ENCODE peak calls at places on chromosomes 6 and 20, in nine cellular contexts. One of them, this sample, is unnamed.

GRCh38 chr6:98986216-98986615 is 38.5 kb upstream of the FBXL4 start:
- DNase-seq in mammary epithelial cell: no peak
- DNase-seq in astrocyte: no peak
- DNase-seq in PC-3: no peak
- DNase-seq in A673: no peak
- DNase-seq in GM23338: no peak
- DNase-seq in GM12878: no peak
- DNase-seq in DND-41: no peak
- DNase-seq in fibroblast of lung: no peak
- DNase-seq in this sample: no peak

GRCh38 chr6:168623736-168624135 is 182.8 kb downstream of the SMOC2 start:
- DNase-seq in mammary epithelial cell: no peak
- DNase-seq in astrocyte: no peak
- DNase-seq in PC-3: no peak
- DNase-seq in A673: no peak
- DNase-seq in GM23338: no peak
- DNase-seq in GM12878: no peak
- DNase-seq in DND-41: no peak
- DNase-seq in fibroblast of lung: no peak
- DNase-seq in this sample: no peak

GRCh38 chr20:43538855-43539700 is 19.7 kb upstream of the SGK2 start:
- DNase-seq in mammary epithelial cell: no peak
- DNase-seq in astrocyte: no peak
- DNase-seq in PC-3: no peak
- DNase-seq in A673: no peak
- DNase-seq in GM23338: no peak
- DNase-seq in GM12878: no peak
- DNase-seq in DND-41: no peak
- DNase-seq in fibroblast of lung: no peak
- DNase-seq in this sample: no peak

GRCh38 chr6:14147891-14148290 is 30.3 kb downstream of the CD83 start:
- DNase-seq in mammary epithelial cell: no peak
- DNase-seq in astrocyte: no peak
- DNase-seq in PC-3: peak
- DNase-seq in A673: no peak
- DNase-seq in GM23338: no peak
- DNase-seq in GM12878: no peak
- DNase-seq in DND-41: no peak
- DNase-seq in fibroblast of lung: no peak
- DNase-seq in this sample: no peak

GRCh38 chr6:81381382-81381916 is 371.0 kb downstream of the TENT5A start:
- DNase-seq in mammary epithelial cell: no peak
- DNase-seq in astrocyte: no peak
- DNase-seq in PC-3: no peak
- DNase-seq in A673: no peak
- DNase-seq in GM23338: no peak
- DNase-seq in GM12878: no peak
- DNase-seq in DND-41: no peak
- DNase-seq in fibroblast of lung: no peak
- DNase-seq in this sample: no peak

GRCh38 chr6:170128811-170129681 is 161.8 kb downstream of the DLL1 start:
- DNase-seq in mammary epithelial cell: no peak
- DNase-seq in astrocyte: no peak
- DNase-seq in PC-3: no peak
- DNase-seq in A673: no peak
- DNase-seq in GM23338: no peak
- DNase-seq in GM12878: no peak
- DNase-seq in DND-41: no peak
- DNase-seq in fibroblast of lung: no peak
- DNase-seq in this sample: no peak

GRCh38 chr6:45592991-45593390 is 215.3 kb upstream of the SUPT3H start:
- DNase-seq in mammary epithelial cell: no peak
- DNase-seq in astrocyte: peak
- DNase-seq in PC-3: no peak
- DNase-seq in A673: no peak
- DNase-seq in GM23338: no peak
- DNase-seq in GM12878: no peak
- DNase-seq in DND-41: no peak
- DNase-seq in fibroblast of lung: peak
- DNase-seq in this sample: no peak

GRCh38 chr6:84027340-84028183 is 6.0 kb upstream of the MRAP2 start:
- DNase-seq in mammary epithelial cell: peak
- DNase-seq in astrocyte: peak
- DNase-seq in PC-3: peak
- DNase-seq in A673: peak
- DNase-seq in GM23338: no peak
- DNase-seq in GM12878: no peak
- DNase-seq in DND-41: no peak
- DNase-seq in fibroblast of lung: peak
- DNase-seq in this sample: no peak

GRCh38 chr20:8932192-8933150 is 136.4 kb upstream of the PLCB4 start:
- DNase-seq in mammary epithelial cell: peak
- DNase-seq in astrocyte: peak
- DNase-seq in PC-3: peak
- DNase-seq in A673: peak
- DNase-seq in GM23338: no peak
- DNase-seq in GM12878: no peak
- DNase-seq in DND-41: no peak
- DNase-seq in fibroblast of lung: peak
- DNase-seq in this sample: no peak

GRCh38 chr6:55678330-55679224 is 99.6 kb upstream of the HMGCLL1 start:
- DNase-seq in mammary epithelial cell: no peak
- DNase-seq in astrocyte: no peak
- DNase-seq in PC-3: no peak
- DNase-seq in A673: peak
- DNase-seq in GM23338: no peak
- DNase-seq in GM12878: no peak
- DNase-seq in DND-41: no peak
- DNase-seq in fibroblast of lung: no peak
- DNase-seq in this sample: no peak

GRCh38 chr6:80638222-80639055 is 532.0 kb downstream of the BCKDHB start:
- DNase-seq in mammary epithelial cell: peak
- DNase-seq in astrocyte: peak
- DNase-seq in PC-3: peak
- DNase-seq in A673: peak
- DNase-seq in GM23338: peak
- DNase-seq in GM12878: peak
- DNase-seq in DND-41: peak
- DNase-seq in fibroblast of lung: peak
- DNase-seq in this sample: no peak

GRCh38 chr6:90573624-90574023 is 13.2 kb downstream of the MAP3K7 start:
- DNase-seq in mammary epithelial cell: no peak
- DNase-seq in astrocyte: no peak
- DNase-seq in PC-3: no peak
- DNase-seq in A673: no peak
- DNase-seq in GM23338: no peak
- DNase-seq in GM12878: no peak
- DNase-seq in DND-41: no peak
- DNase-seq in fibroblast of lung: no peak
- DNase-seq in this sample: no peak

GRCh38 chr6:52547647-52548352 is 29.1 kb downstream of the TRAM2 start:
- DNase-seq in mammary epithelial cell: no peak
- DNase-seq in astrocyte: peak
- DNase-seq in PC-3: peak
- DNase-seq in A673: no peak
- DNase-seq in GM23338: no peak
- DNase-seq in GM12878: no peak
- DNase-seq in DND-41: no peak
- DNase-seq in fibroblast of lung: peak
- DNase-seq in this sample: no peak

GRCh38 chr20:62489186-62489939 is 13.6 kb upstream of the GATA5 start:
- DNase-seq in mammary epithelial cell: peak
- DNase-seq in astrocyte: no peak
- DNase-seq in PC-3: peak
- DNase-seq in A673: no peak
- DNase-seq in GM23338: no peak
- DNase-seq in GM12878: no peak
- DNase-seq in DND-41: no peak
- DNase-seq in fibroblast of lung: peak
- DNase-seq in this sample: no peak

GRCh38 chr6:50816115-50816675 is 2.5 kb upstream of the TFAP2B start:
- DNase-seq in mammary epithelial cell: peak
- DNase-seq in astrocyte: peak
- DNase-seq in PC-3: peak
- DNase-seq in A673: peak
- DNase-seq in GM23338: peak
- DNase-seq in GM12878: peak
- DNase-seq in DND-41: peak
- DNase-seq in fibroblast of lung: peak
- DNase-seq in this sample: peak
- TF ChIP-seq EZH2 in mammary epithelial cell: no peak
- TF ChIP-seq EZH2 in astrocyte: no peak
- TF ChIP-seq EZH2 in PC-3: no peak
- TF ChIP-seq EZH2 in A673: no peak
- TF ChIP-seq EZH2 in GM23338: no peak
- TF ChIP-seq EZH2 in GM12878: no peak
- TF ChIP-seq EZH2 in DND-41: no peak
- TF ChIP-seq EZH2 in fibroblast of lung: no peak
- TF ChIP-seq EZH2 in this sample: no peak

DNA sequence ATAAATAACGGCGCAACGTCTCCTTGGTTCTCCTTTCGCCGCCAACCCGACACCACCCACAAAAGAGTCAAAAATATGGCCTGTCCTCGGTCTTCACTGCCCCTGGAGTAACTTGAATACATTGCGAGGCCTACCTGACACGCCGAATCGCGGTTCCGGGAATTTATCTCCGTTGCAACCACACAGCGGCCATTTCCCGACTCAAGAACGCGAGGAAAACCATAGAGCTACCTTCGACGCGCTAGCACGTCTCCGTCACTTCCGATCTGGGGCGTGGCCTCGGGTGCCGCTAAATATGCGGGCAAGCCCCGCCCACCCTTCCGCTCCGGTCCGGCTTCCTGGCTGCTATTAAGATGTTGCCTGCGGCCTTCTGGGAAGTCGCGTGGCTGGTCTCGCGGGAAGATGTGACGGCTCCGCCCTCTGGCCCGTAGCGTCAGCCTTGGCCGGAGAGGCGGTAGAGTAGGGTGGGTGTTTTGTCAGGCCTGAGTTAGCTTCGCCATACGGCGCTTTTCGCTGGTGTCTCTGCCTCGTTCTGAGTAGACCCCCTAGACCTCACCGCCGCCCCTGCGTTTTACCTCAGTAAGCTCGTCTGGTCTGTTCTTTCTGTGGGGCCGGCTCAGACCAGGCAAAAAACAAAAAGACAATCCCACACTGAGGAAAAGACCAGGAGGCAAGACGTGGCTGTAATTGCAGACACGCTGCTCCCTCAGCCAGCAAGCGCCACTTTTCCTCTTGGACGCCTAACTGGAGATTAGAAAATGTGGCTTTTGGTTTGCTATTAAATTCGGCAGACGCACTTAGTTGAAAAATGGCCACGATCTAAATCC is at the start of gene BCLAF1:
- DNase-seq in mammary epithelial cell: peak
- DNase-seq in astrocyte: peak
- DNase-seq in PC-3: peak
- DNase-seq in A673: peak
- DNase-seq in GM23338: peak
- DNase-seq in GM12878: peak
- DNase-seq in DND-41: peak
- DNase-seq in fibroblast of lung: peak
- DNase-seq in this sample: peak
- H3K4me3 ChIP-seq in mammary epithelial cell: peak
- H3K4me3 ChIP-seq in astrocyte: peak
- H3K4me3 ChIP-seq in PC-3: peak
- H3K4me3 ChIP-seq in A673: peak
- H3K4me3 ChIP-seq in GM23338: peak
- H3K4me3 ChIP-seq in GM12878: peak
- H3K4me3 ChIP-seq in DND-41: peak
- H3K4me3 ChIP-seq in fibroblast of lung: peak
- H3K4me3 ChIP-seq in this sample: peak

GRCh38 chr20:6665161-6665560 is 102.3 kb upstream of the BMP2 start:
- DNase-seq in mammary epithelial cell: no peak
- DNase-seq in astrocyte: no peak
- DNase-seq in PC-3: no peak
- DNase-seq in A673: no peak
- DNase-seq in GM23338: no peak
- DNase-seq in GM12878: no peak
- DNase-seq in DND-41: no peak
- DNase-seq in fibroblast of lung: no peak
- DNase-seq in this sample: no peak
- TF ChIP-seq CTCF in mammary epithelial cell: no peak
- TF ChIP-seq CTCF in astrocyte: no peak
- TF ChIP-seq CTCF in PC-3: no peak
- TF ChIP-seq CTCF in A673: no peak
- TF ChIP-seq CTCF in GM23338: no peak
- TF ChIP-seq CTCF in GM12878: no peak
- TF ChIP-seq CTCF in DND-41: no peak
- TF ChIP-seq CTCF in fibroblast of lung: no peak
- TF ChIP-seq CTCF in this sample: no peak

GRCh38 chr6:157244175-157244574 is 79.1 kb downstream of the TMEM242 start:
- DNase-seq in mammary epithelial cell: no peak
- DNase-seq in astrocyte: peak
- DNase-seq in PC-3: no peak
- DNase-seq in A673: peak
- DNase-seq in GM23338: no peak
- DNase-seq in GM12878: no peak
- DNase-seq in DND-41: no peak
- DNase-seq in fibroblast of lung: peak
- DNase-seq in this sample: no peak

GRCh38 chr6:157240960-157241311 is 82.4 kb downstream of the TMEM242 start:
- DNase-seq in mammary epithelial cell: no peak
- DNase-seq in astrocyte: no peak
- DNase-seq in PC-3: no peak
- DNase-seq in A673: no peak
- DNase-seq in GM23338: no peak
- DNase-seq in GM12878: no peak
- DNase-seq in DND-41: no peak
- DNase-seq in fibroblast of lung: no peak
- DNase-seq in this sample: no peak

GRCh38 chr6:157241411-157241979 is 81.8 kb downstream of the TMEM242 start:
- DNase-seq in mammary epithelial cell: no peak
- DNase-seq in astrocyte: no peak
- DNase-seq in PC-3: peak
- DNase-seq in A673: no peak
- DNase-seq in GM23338: no peak
- DNase-seq in GM12878: no peak
- DNase-seq in DND-41: no peak
- DNase-seq in fibroblast of lung: no peak
- DNase-seq in this sample: no peak

GRCh38 chr6:157244780-157245179 is 78.5 kb downstream of the TMEM242 start:
- DNase-seq in mammary epithelial cell: no peak
- DNase-seq in astrocyte: no peak
- DNase-seq in PC-3: no peak
- DNase-seq in A673: no peak
- DNase-seq in GM23338: no peak
- DNase-seq in GM12878: no peak
- DNase-seq in DND-41: no peak
- DNase-seq in fibroblast of lung: no peak
- DNase-seq in this sample: no peak

DNA sequence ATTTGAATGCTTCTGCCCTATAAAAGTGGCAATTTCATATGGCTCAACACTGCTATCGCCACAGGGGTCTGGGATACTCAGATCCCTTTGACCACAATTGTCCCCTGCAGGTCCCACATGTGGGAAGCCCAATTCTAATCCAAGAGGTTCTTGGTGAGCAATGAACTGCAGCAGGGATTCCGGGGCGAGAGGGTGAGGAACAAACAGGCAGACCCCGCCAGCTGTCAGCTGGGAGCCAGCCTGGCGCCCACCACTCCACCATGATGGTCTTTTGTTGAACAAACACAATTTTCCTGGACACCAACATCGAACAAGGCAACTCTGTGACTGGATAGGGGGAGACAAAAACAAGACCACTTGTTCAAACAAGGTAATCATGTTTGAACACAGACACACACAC is 80.5 kb downstream of the TMEM242 start:
- DNase-seq in mammary epithelial cell: no peak
- DNase-seq in astrocyte: no peak
- DNase-seq in PC-3: no peak
- DNase-seq in A673: no peak
- DNase-seq in GM23338: no peak
- DNase-seq in GM12878: no peak
- DNase-seq in DND-41: no peak
- DNase-seq in fibroblast of lung: no peak
- DNase-seq in this sample: no peak
- TF ChIP-seq EZH2 in mammary epithelial cell: no peak
- TF ChIP-seq EZH2 in astrocyte: no peak
- TF ChIP-seq EZH2 in PC-3: no peak
- TF ChIP-seq EZH2 in A673: no peak
- TF ChIP-seq EZH2 in GM23338: no peak
- TF ChIP-seq EZH2 in GM12878: no peak
- TF ChIP-seq EZH2 in DND-41: no peak
- TF ChIP-seq EZH2 in fibroblast of lung: no peak
- TF ChIP-seq EZH2 in this sample: no peak